ENCODE peak calls at places on chromosome 21, in four cellular contexts. N is heart left ventricle; U is CD4-positive, alpha-beta T cell; G is upper lobe of right lung. T is an unnamed sample.

GRCh38 chr21:46048926-46049889 is 48.7 kb upstream of the COL6A2 start:
- DNase-seq in N (peak), U (no peak), G (no peak), T (peak)

GRCh38 chr21:40606341-40606740 is 240.6 kb downstream of the DSCAM start:
- DNase-seq in N (no peak), U (no peak), G (no peak), T (no peak)

GRCh38 chr21:46156678-46157077 is 1.3 kb upstream of the FTCD start:
- DNase-seq in N (peak), U (no peak), G (no peak), T (no peak)

GRCh38 chr21:33640697-33641338 is 723 bp downstream of the CRYZL1 start:
- DNase-seq in N (no peak), U (no peak), G (no peak), T (no peak)

GRCh38 chr21:35927262-35927661 is 133.1 kb downstream of the SETD4 start:
- DNase-seq in N (no peak), U (no peak), G (no peak), T (no peak)

GRCh38 chr21:17673261-17674020 is 60.7 kb upstream of the BTG3 start:
- DNase-seq in N (no peak), U (no peak), G (no peak), T (no peak)

GRCh38 chr21:44918581-44919033 is 2.1 kb downstream of the ITGB2 start:
- DNase-seq in N (no peak), U (no peak), G (peak), T (no peak)

GRCh38 chr21:38861006-38861405 is 55.3 kb downstream of the ETS2 start:
- DNase-seq in N (peak), U (no peak), G (no peak), T (no peak)

GRCh38 chr21:28148400-28149064 is 844.1 kb downstream of the LTN1 start:
- DNase-seq in N (peak), U (no peak), G (no peak), T (no peak)

GRCh38 chr21:36960676-36961284 is 5.7 kb downstream of the HLCS start:
- DNase-seq in N (no peak), U (no peak), G (no peak), T (no peak)

GRCh38 chr21:45982256-45982757 is 737 bp downstream of the COL6A1 start:
- DNase-seq in N (peak), U (no peak), G (no peak), T (peak)

GRCh38 chr21:37266515-37267221 is 466 bp downstream of the VPS26C start:
- DNase-seq in N (no peak), U (no peak), G (peak), T (peak)

GRCh38 chr21:33490991-33491372 is 534 bp downstream of the DNAJC28 start:
- DNase-seq in N (no peak), U (no peak), G (no peak), T (no peak)

GRCh38 chr21:44557491-44558328 is 885 bp downstream of the KRTAP10-3 start:
- DNase-seq in N (no peak), U (no peak), G (peak), T (peak)

GRCh38 chr21:38965910-38966504 is 160.3 kb downstream of the ETS2 start:
- DNase-seq in N (no peak), U (no peak), G (peak), T (no peak)

GRCh38 chr21:34827445-34828235 is 158.8 kb downstream of the CLIC6 start:
- DNase-seq in N (no peak), U (no peak), G (no peak), T (no peak)

GRCh38 chr21:27681038-27681437 is 714.1 kb upstream of the ADAMTS5 start:
- DNase-seq in N (no peak), U (no peak), G (no peak), T (no peak)

GRCh38 chr21:41460578-41461527 is 34.8 kb downstream of the MX1 start:
- DNase-seq in N (peak), U (peak), G (peak), T (peak)

GRCh38 chr21:38958940-38959685 is 153.4 kb downstream of the ETS2 start:
- DNase-seq in N (peak), U (no peak), G (no peak), T (no peak)

GRCh38 chr21:44552681-44553080 is 1.4 kb upstream of the KRTAP10-2 start:
- DNase-seq in N (peak), U (no peak), G (peak), T (no peak)

GRCh38 chr21:40102682-40103081 is 235.4 kb downstream of the PCP4 start:
- DNase-seq in N (no peak), U (no peak), G (no peak), T (no peak)

GRCh38 chr21:17931080-17931479 is 111.9 kb upstream of the C21orf91 start:
- DNase-seq in N (no peak), U (no peak), G (no peak), T (no peak)

GRCh38 chr21:29800051-29800450 is 139.7 kb downstream of the GRIK1 start:
- DNase-seq in N (no peak), U (no peak), G (no peak), T (no peak)

GRCh38 chr21:29798840-29799239 is 141.0 kb downstream of the GRIK1 start:
- DNase-seq in N (no peak), U (no peak), G (no peak), T (no peak)

GRCh38 chr21:29797155-29797554 is 142.6 kb downstream of the GRIK1 start:
- DNase-seq in N (no peak), U (no peak), G (no peak), T (no peak)

GRCh38 chr21:29805110-29805509 is 134.7 kb downstream of the GRIK1 start:
- DNase-seq in N (no peak), U (no peak), G (no peak), T (no peak)

DNA sequence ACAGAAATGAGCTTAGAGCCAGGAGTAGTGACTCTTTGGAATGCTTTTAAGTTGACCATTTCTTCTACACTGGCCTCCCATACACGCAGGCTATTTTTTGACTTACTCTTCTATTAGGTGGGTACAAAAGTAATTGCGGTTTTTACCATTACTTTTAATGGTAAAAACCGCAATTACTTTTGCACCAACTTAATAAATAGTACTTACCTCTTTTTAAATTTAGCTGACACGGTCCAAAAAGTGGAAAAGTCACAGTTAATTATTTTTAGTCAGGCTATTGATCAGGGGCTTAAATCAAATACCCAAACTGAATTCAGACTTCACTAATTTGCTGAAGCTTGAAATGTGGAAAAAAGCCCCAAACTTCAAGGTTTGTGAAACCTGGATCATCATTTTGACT is 138.7 kb downstream of the GRIK1 start:
- DNase-seq in N (no peak), U (no peak), G (no peak), T (no peak)
- H3K27ac ChIP-seq in N (no peak), U (no peak), G (no peak), T (no peak)

GRCh38 chr21:15617968-15618367 is 111.8 kb upstream of the USP25 start:
- DNase-seq in N (no peak), U (no peak), G (no peak), T (no peak)
- H3K27ac ChIP-seq in N (no peak), U (no peak), G (no peak), T (no peak)

DNA sequence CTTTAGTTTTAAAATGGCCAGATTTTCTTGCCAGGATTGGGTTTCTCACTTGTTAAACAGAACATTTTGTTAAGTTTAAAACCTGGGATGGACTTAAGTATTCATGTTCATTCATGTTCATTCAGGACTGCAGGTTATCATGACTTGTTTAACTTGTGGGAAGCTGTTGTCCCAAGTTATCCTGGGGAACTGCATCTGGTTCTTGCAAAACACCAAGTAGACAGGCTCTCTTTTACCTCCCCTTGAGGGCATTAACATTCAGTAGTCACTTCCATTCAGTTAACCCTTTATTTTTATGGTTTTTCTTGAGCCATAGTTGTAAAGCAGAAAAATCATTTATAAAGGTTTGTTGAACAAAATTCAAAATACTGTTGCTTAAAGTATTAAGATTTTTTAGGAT is 8.1 kb downstream of the SOD1 start:
- DNase-seq in N (no peak), U (no peak), G (no peak), T (no peak)
- H3K27ac ChIP-seq in N (no peak), U (no peak), G (no peak), T (no peak)

DNA sequence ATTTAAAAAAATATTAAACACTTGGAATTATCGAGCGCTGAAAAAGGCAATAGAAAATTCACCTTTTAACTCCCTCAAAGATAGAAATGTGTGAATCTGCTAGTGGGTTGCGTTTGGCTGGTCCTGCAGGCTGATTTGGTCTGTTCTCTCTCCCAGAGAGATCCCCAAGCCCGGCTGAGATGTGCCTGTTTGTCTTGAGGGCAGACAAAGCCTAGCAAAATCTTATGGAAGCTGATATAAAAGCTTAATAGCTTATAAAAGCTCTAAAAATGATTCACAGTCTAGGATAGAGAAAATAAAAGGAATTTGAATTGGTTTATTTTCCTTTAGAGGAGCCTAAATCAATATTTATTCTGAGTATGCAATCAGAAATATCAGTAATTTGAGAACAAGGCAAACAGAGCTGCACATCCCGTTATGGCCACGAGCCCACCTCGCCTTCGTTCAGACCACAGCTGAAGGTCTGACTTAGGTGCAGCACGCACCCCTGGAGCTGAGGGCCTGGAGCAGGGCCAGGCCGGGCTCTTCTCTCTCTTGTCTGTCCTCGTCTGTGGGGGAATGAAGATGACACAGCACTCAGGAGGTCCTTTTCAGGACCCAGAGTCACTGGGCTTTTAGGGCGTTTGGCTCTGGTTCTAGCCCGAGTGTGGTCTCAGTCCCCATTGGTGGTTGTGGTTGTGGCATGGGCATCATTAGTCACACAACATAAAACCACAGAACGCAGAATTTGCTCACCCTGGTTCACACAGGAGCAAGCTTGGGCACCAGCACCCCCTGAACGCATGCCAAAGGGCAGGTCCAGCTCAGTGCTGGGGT is 18.6 kb downstream of the PDE9A start:
- DNase-seq in N (no peak), U (no peak), G (no peak), T (no peak)
- H3K27ac ChIP-seq in N (no peak), U (no peak), G (no peak), T (no peak)